ENCODE peak calls at places on chromosomes 11 and 22, in nine cellular contexts. D is lower leg skin, K is astrocyte of the cerebellum, A is fibroblast of the aortic adventitia, C is AG09309, P is bronchial epithelial cell, Y is body of pancreas, J is AG04450, O is PC-3. Z is an unnamed sample.

GRCh38 chr11:60780065-60780464 is 5.1 kb upstream of the MS4A10 start:
- DNase-seq in D (no peak), K (no peak), A (no peak), C (no peak), P (no peak), Y (no peak), J (no peak), O (no peak), Z (no peak)

GRCh38 chr22:27435839-27436581 is 365.5 kb downstream of the MN1 start:
- DNase-seq in D (peak), K (peak), A (peak), C (no peak), P (peak), Y (peak), J (peak), O (no peak), Z (peak)

GRCh38 chr11:5807580-5807979 is 1.1 kb upstream of the OR52N2 start:
- DNase-seq in D (no peak), K (no peak), A (no peak), C (no peak), P (no peak), Y (no peak), J (no peak), O (no peak), Z (no peak)

GRCh38 chr11:2399488-2400068 is 972 bp upstream of the TSSC4 start:
- DNase-seq in D (peak), K (no peak), A (peak), C (no peak), P (no peak), Y (no peak), J (no peak), O (no peak), Z (no peak)

GRCh38 chr11:67267188-67268035 is 1.1 kb downstream of the GRK2 start:
- DNase-seq in D (no peak), K (no peak), A (no peak), C (no peak), P (no peak), Y (peak), J (no peak), O (peak), Z (no peak)

GRCh38 chr22:23225724-23226496 is 45.6 kb downstream of the BCR start:
- DNase-seq in D (peak), K (no peak), A (peak), C (no peak), P (peak), Y (no peak), J (no peak), O (peak), Z (no peak)

GRCh38 chr11:110830344-110831141 is 118.3 kb upstream of the ARHGAP20 start:
- DNase-seq in D (no peak), K (no peak), A (peak), C (no peak), P (peak), Y (no peak), J (no peak), O (no peak), Z (no peak)

GRCh38 chr22:40593460-40594273 is 42.9 kb downstream of the MRTFA start:
- DNase-seq in D (no peak), K (no peak), A (no peak), C (no peak), P (no peak), Y (no peak), J (no peak), O (no peak), Z (no peak)

GRCh38 chr11:126109941-126110731 is 47.5 kb upstream of the CDON start:
- DNase-seq in D (no peak), K (no peak), A (peak), C (no peak), P (peak), Y (no peak), J (no peak), O (peak), Z (no peak)

GRCh38 chr11:82960000-82960778 is 58.7 kb downstream of the DDIAS start:
- DNase-seq in D (no peak), K (no peak), A (no peak), C (no peak), P (no peak), Y (no peak), J (no peak), O (no peak), Z (no peak)

GRCh38 chr11:31417357-31417756 is 47.7 kb downstream of the DNAJC24 start:
- DNase-seq in D (no peak), K (no peak), A (no peak), C (no peak), P (no peak), Y (no peak), J (no peak), O (no peak), Z (no peak)

GRCh38 chr11:9091044-9091936 is at the start of gene SCUBE2:
- DNase-seq in D (no peak), K (no peak), A (no peak), C (no peak), P (no peak), Y (no peak), J (no peak), O (no peak), Z (no peak)

GRCh38 chr11:131408011-131408640 is 37.7 kb downstream of the NTM start:
- DNase-seq in D (no peak), K (no peak), A (peak), C (peak), P (peak), Y (peak), J (no peak), O (peak), Z (no peak)

GRCh38 chr11:65718964-65719492 is 1.6 kb downstream of the RNASEH2C start:
- DNase-seq in D (peak), K (no peak), A (peak), C (no peak), P (no peak), Y (peak), J (no peak), O (no peak), Z (no peak)

GRCh38 chr22:37920131-37920530 is 14.0 kb downstream of the MICALL1 start:
- DNase-seq in D (no peak), K (no peak), A (no peak), C (no peak), P (no peak), Y (no peak), J (no peak), O (no peak), Z (no peak)

GRCh38 chr11:1927151-1928037 is 7.9 kb downstream of the TNNT3 start:
- DNase-seq in D (no peak), K (no peak), A (peak), C (no peak), P (peak), Y (no peak), J (no peak), O (no peak), Z (no peak)

GRCh38 chr11:74257934-74258553 is 53.4 kb downstream of the P4HA3 start:
- DNase-seq in D (no peak), K (peak), A (peak), C (no peak), P (peak), Y (peak), J (peak), O (peak), Z (no peak)

GRCh38 chr11:72954860-72955259 is 140.6 kb downstream of the ATG16L2 start:
- DNase-seq in D (no peak), K (no peak), A (no peak), C (no peak), P (no peak), Y (no peak), J (no peak), O (no peak), Z (no peak)

GRCh38 chr11:75981546-75981945 is 166.5 kb downstream of the UVRAG start:
- DNase-seq in D (no peak), K (no peak), A (no peak), C (no peak), P (no peak), Y (no peak), J (no peak), O (no peak), Z (no peak)
- H3K4me3 ChIP-seq in D (no peak), K (no peak), A (no peak), C (no peak), P (no peak), Y (no peak), J (no peak), O (no peak), Z (no peak)

DNA sequence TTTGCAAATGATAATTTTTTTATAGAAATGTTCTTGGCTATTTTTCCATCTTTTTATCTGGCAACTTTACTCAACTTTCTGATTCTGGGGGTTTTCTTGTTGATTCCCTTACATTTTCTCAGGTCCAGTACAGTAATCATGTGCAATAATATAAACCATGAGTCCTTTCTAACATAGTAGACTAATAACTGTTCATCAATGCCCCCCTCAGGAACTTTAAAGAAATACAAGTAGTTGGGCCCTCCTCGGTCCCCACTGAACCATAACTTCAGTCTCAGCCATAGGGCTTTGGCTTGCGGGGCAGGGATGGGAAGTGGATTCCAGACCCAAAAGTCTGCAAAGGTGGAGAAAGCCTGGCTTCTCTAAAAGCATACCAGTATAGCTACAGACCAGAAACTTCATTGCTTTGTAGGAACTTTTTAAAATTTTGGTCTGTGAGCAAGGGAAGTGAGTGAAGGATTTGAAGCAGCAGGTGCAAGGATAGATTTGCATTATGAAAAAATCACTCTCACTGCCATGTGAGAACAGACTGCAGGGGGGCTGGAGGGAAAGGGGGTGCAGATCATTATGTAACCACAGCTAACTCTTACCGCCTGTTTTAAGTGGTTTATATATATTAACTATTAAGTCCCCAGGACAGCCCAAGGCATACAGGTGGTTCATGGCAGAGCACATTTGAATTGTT is 10.5 kb upstream of the TUB start:
- DNase-seq in D (peak), K (no peak), A (peak), C (no peak), P (peak), Y (no peak), J (no peak), O (peak), Z (no peak)
- TF ChIP-seq CTCF in D (no peak), K (peak), A (peak), C (peak), P (no peak), Y (no peak), J (peak), O (peak), Z (peak)

DNA sequence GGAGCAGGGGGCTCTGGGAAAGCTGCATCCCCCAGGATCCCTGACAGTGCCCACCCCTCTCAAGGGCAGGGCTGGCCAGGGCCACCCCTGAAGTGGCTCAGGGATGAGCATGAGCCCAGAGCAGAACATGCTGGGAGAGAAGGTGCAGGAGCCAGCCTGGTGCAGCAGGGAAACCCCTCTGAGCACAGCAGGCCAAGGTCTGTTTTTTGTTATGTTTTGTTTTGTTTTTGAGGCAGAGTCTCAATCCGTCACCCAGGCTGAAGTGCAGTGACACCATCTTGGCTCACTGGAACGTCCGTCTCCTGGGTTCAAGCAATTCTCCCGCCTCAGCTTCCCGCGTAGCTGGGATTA is 792 bp upstream of the SBF1 start:
- DNase-seq in D (no peak), K (no peak), A (no peak), C (no peak), P (no peak), Y (no peak), J (no peak), O (no peak), Z (no peak)
- H3K4me3 ChIP-seq in D (no peak), K (no peak), A (no peak), C (peak), P (no peak), Y (no peak), J (no peak), O (peak), Z (peak)

DNA sequence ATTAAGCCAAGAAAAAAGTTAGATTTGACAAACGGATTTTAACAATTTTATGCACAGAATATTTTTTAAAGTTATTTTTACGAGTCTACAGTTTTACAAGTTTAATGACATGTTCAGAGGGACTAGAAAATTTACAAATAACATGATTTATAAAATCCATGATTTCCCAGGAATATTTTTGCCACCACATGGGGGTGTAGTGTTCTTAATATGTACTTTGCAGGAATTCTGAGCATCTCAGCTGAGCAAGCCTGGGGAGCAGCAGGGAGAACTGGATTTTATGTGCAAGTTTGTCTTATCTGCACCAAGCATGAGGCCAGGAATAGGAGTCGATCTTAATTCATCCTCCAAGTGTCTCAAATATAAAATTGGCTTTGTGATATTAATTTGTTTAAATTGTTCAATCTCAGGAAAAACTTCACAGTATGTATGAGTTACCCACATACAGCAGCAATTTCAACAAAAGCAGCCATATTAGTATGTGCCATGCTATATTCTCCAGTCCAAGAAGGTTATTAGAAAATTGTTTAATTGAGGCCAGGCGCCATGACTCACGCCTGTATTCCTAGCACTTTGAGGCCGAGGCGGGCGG is 826.3 kb downstream of the DLG2 start:
- DNase-seq in D (no peak), K (peak), A (peak), C (peak), P (peak), Y (no peak), J (peak), O (peak), Z (peak)
- TF ChIP-seq CTCF in D (no peak), K (peak), A (peak), C (peak), P (peak), Y (no peak), J (peak), O (peak), Z (peak)

GRCh38 chr22:20395181-20395896 is 1.4 kb downstream of the ZNF74 start:
- DNase-seq in D (peak), K (no peak), A (no peak), C (no peak), P (no peak), Y (no peak), J (no peak), O (no peak), Z (no peak)
- H3K4me3 ChIP-seq in D (no peak), K (peak), A (peak), C (no peak), P (no peak), Y (no peak), J (peak), O (peak), Z (peak)

GRCh38 chr11:33695051-33695566 is 5.5 kb downstream of the C11orf91 start:
- DNase-seq in D (no peak), K (no peak), A (no peak), C (no peak), P (no peak), Y (peak), J (no peak), O (no peak), Z (no peak)
- TF ChIP-seq CTCF in D (no peak), K (no peak), A (no peak), C (no peak), P (no peak), Y (no peak), J (no peak), O (no peak), Z (no peak)

GRCh38 chr11:123145220-123145619 is 49.8 kb downstream of the CLMP start:
- DNase-seq in D (no peak), K (no peak), A (peak), C (no peak), P (peak), Y (peak), J (no peak), O (peak), Z (peak)
- H3K4me3 ChIP-seq in D (no peak), K (no peak), A (no peak), C (no peak), P (no peak), Y (no peak), J (no peak), O (no peak), Z (no peak)